ENCODE peak calls at places on chromosome 5, in five cellular contexts. One of them, this sample, is unnamed.

GRCh38 chr5:9853309-9853708 is 223.2 kb upstream of the TAS2R1 start:
- DNase-seq in uterus: no peak
- DNase-seq in upper lobe of right lung: no peak
- DNase-seq in heart right ventricle: no peak
- DNase-seq in HepG2: no peak
- DNase-seq in this sample: no peak

GRCh38 chr5:16727937-16728336 is 111.1 kb upstream of the RETREG1 start:
- DNase-seq in HepG2: no peak
- DNase-seq in heart right ventricle: peak; percentile 16
- DNase-seq in uterus: no peak
- DNase-seq in upper lobe of right lung: no peak
- DNase-seq in this sample: peak; percentile 39

GRCh38 chr5:178381921-178382688 is 149.5 kb upstream of the PHYKPL start:
- DNase-seq in upper lobe of right lung: no peak
- DNase-seq in uterus: no peak
- DNase-seq in HepG2: no peak
- DNase-seq in heart right ventricle: no peak
- DNase-seq in this sample: no peak

GRCh38 chr5:74233571-74233970 is 407.0 kb downstream of the ENC1 start:
- DNase-seq in HepG2: no peak
- DNase-seq in upper lobe of right lung: no peak
- DNase-seq in uterus: no peak
- DNase-seq in heart right ventricle: no peak
- DNase-seq in this sample: no peak

GRCh38 chr5:91038180-91038808 is 344.8 kb downstream of the ARRDC3 start:
- DNase-seq in HepG2: no peak
- DNase-seq in uterus: peak; percentile 15
- DNase-seq in heart right ventricle: no peak
- DNase-seq in upper lobe of right lung: no peak
- DNase-seq in this sample: no peak

GRCh38 chr5:82601862-82602261 is 323.7 kb upstream of the RPS23 start:
- DNase-seq in heart right ventricle: no peak
- DNase-seq in upper lobe of right lung: no peak
- DNase-seq in HepG2: no peak
- DNase-seq in uterus: no peak
- DNase-seq in this sample: no peak

GRCh38 chr5:57231607-57232006 is 57.7 kb downstream of the GPBP1 start:
- DNase-seq in HepG2: no peak
- DNase-seq in uterus: no peak
- DNase-seq in heart right ventricle: no peak
- DNase-seq in upper lobe of right lung: no peak
- DNase-seq in this sample: no peak

GRCh38 chr5:151630088-151630487 is 39.0 kb upstream of the FAT2 start:
- DNase-seq in heart right ventricle: no peak
- DNase-seq in upper lobe of right lung: no peak
- DNase-seq in HepG2: no peak
- DNase-seq in uterus: no peak
- DNase-seq in this sample: no peak

GRCh38 chr5:164679461-164679860 is 1174.0 kb downstream of the MAT2B start:
- DNase-seq in upper lobe of right lung: no peak
- DNase-seq in uterus: no peak
- DNase-seq in heart right ventricle: no peak
- DNase-seq in HepG2: no peak
- DNase-seq in this sample: no peak

GRCh38 chr5:149002053-149002452 is 60.8 kb downstream of the SH3TC2 start:
- DNase-seq in upper lobe of right lung: no peak
- DNase-seq in HepG2: peak; percentile 94
- DNase-seq in uterus: no peak
- DNase-seq in heart right ventricle: no peak
- DNase-seq in this sample: no peak

GRCh38 chr5:144134181-144134827 is 36.2 kb downstream of the YIPF5 start:
- DNase-seq in HepG2: no peak
- DNase-seq in heart right ventricle: no peak
- DNase-seq in uterus: no peak
- DNase-seq in upper lobe of right lung: no peak
- DNase-seq in this sample: no peak

GRCh38 chr5:20601678-20602100 is 613.7 kb upstream of the CDH18 start:
- DNase-seq in upper lobe of right lung: no peak
- DNase-seq in uterus: no peak
- DNase-seq in heart right ventricle: no peak
- DNase-seq in HepG2: no peak
- DNase-seq in this sample: no peak

GRCh38 chr5:169964247-169964646 is 16.0 kb downstream of the INSYN2B start:
- DNase-seq in upper lobe of right lung: no peak
- DNase-seq in heart right ventricle: no peak
- DNase-seq in uterus: no peak
- DNase-seq in HepG2: no peak
- DNase-seq in this sample: no peak

GRCh38 chr5:82147860-82148573 is 130.1 kb downstream of the RPS23 start:
- DNase-seq in heart right ventricle: no peak
- DNase-seq in uterus: no peak
- DNase-seq in HepG2: no peak
- DNase-seq in upper lobe of right lung: no peak
- DNase-seq in this sample: no peak

GRCh38 chr5:53236683-53237082 is 127.1 kb upstream of the MOCS2 start:
- DNase-seq in heart right ventricle: no peak
- DNase-seq in HepG2: no peak
- DNase-seq in upper lobe of right lung: no peak
- DNase-seq in uterus: no peak
- DNase-seq in this sample: no peak

GRCh38 chr5:38462972-38463633 is 93.3 kb downstream of the LIFR start:
- DNase-seq in uterus: no peak
- DNase-seq in HepG2: no peak
- DNase-seq in upper lobe of right lung: no peak
- DNase-seq in heart right ventricle: no peak
- DNase-seq in this sample: no peak

GRCh38 chr5:173514666-173515065 is 101.8 kb downstream of the BOD1 start:
- DNase-seq in upper lobe of right lung: no peak
- DNase-seq in HepG2: no peak
- DNase-seq in uterus: no peak
- DNase-seq in heart right ventricle: no peak
- DNase-seq in this sample: no peak

GRCh38 chr5:61327761-61328753 is 4.0 kb upstream of the ZSWIM6 start:
- DNase-seq in uterus: no peak
- DNase-seq in heart right ventricle: no peak
- DNase-seq in upper lobe of right lung: no peak
- DNase-seq in HepG2: peak; percentile 56
- DNase-seq in this sample: no peak

GRCh38 chr5:77774981-77775772 is 962 bp downstream of the TBCA start:
- DNase-seq in upper lobe of right lung: no peak
- DNase-seq in heart right ventricle: no peak
- DNase-seq in HepG2: peak; percentile 10
- DNase-seq in uterus: no peak
- DNase-seq in this sample: no peak

GRCh38 chr5:26942481-26942880 is 95.9 kb downstream of the CDH9 start:
- DNase-seq in upper lobe of right lung: no peak
- DNase-seq in HepG2: no peak
- DNase-seq in uterus: no peak
- DNase-seq in heart right ventricle: no peak
- DNase-seq in this sample: no peak

GRCh38 chr5:80797428-80798024 is 142.7 kb upstream of the DHFR start:
- DNase-seq in upper lobe of right lung: no peak
- DNase-seq in HepG2: no peak
- DNase-seq in heart right ventricle: no peak
- DNase-seq in uterus: no peak
- DNase-seq in this sample: no peak

GRCh38 chr5:139482050-139482889 is at the start of gene STING1:
- DNase-seq in heart right ventricle: peak; percentile 71
- DNase-seq in uterus: peak; percentile 78
- DNase-seq in upper lobe of right lung: peak; percentile 90
- DNase-seq in HepG2: peak; percentile 63
- DNase-seq in this sample: peak; percentile 91
- H3K4me3 ChIP-seq in heart right ventricle: peak within 1 kb of the TSS; percentile 71
- H3K4me3 ChIP-seq in uterus: peak within 1 kb of the TSS; percentile 25
- H3K4me3 ChIP-seq in upper lobe of right lung: peak within 1 kb of the TSS; percentile 78
- H3K4me3 ChIP-seq in HepG2: peak within 1 kb of the TSS; percentile 60
- H3K4me3 ChIP-seq in this sample: peak within 1 kb of the TSS; percentile 52

GRCh38 chr5:168408561-168409321 is 77.5 kb upstream of the RARS1 start:
- DNase-seq in heart right ventricle: no peak
- DNase-seq in uterus: no peak
- DNase-seq in upper lobe of right lung: no peak
- DNase-seq in HepG2: no peak
- DNase-seq in this sample: no peak

GRCh38 chr5:168404366-168404765 is 81.9 kb upstream of the RARS1 start:
- DNase-seq in upper lobe of right lung: no peak
- DNase-seq in uterus: no peak
- DNase-seq in heart right ventricle: no peak
- DNase-seq in HepG2: no peak
- DNase-seq in this sample: peak; percentile 40

GRCh38 chr5:168409601-168410458 is 76.4 kb upstream of the RARS1 start:
- DNase-seq in HepG2: no peak
- DNase-seq in upper lobe of right lung: no peak
- DNase-seq in heart right ventricle: no peak
- DNase-seq in uterus: no peak
- DNase-seq in this sample: no peak

GRCh38 chr5:168411871-168412270 is 74.4 kb upstream of the RARS1 start:
- DNase-seq in upper lobe of right lung: no peak
- DNase-seq in uterus: no peak
- DNase-seq in heart right ventricle: no peak
- DNase-seq in HepG2: no peak
- DNase-seq in this sample: no peak

DNA sequence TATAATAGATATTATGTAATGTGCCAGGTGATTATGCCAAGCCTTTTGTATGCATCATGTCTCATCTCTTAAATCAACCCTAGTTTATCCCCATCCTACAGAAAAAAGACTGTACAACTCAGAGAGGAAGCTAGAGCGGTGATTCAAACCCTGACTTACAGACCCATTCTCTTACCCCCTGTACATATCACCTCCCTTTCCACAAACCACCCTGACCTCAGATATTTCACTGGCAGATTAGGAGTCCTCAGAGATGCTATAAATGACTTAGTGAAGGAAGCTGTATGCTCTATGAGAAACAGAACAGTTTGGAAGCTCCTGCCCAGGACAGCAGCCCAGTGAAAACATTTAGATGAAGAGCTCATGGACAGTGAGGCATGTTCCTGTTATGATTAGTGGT is 79.0 kb upstream of the RARS1 start:
- DNase-seq in heart right ventricle: no peak
- DNase-seq in uterus: no peak
- DNase-seq in upper lobe of right lung: no peak
- DNase-seq in HepG2: no peak
- DNase-seq in this sample: no peak
- H3K27ac ChIP-seq in heart right ventricle: no peak overlapping the region
- H3K27ac ChIP-seq in uterus: no peak overlapping the region
- H3K27ac ChIP-seq in upper lobe of right lung: no peak overlapping the region
- H3K27ac ChIP-seq in HepG2: no peak overlapping the region
- H3K27ac ChIP-seq in this sample: no peak overlapping the region

DNA sequence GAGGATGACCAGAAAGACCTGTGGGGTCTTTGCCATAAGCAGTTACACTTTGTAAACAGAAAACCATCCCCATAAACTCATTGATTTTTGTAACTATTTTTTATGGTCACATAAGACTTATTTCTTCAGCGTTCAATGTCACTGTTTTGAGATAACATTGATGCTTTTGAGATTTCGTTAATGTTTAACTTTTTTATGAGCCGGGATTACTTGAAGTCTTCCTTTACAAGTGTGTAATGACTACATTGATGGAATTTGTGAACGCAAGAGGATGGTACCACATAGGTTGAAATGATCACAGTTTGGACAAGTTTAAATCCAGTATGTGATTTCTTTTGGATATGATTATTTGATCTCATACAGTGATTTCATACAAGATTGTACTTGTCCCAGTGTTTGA is 1.8 kb downstream of the SLC12A2 start:
- DNase-seq in uterus: no peak
- DNase-seq in heart right ventricle: no peak
- DNase-seq in HepG2: peak; percentile 18
- DNase-seq in upper lobe of right lung: no peak
- DNase-seq in this sample: no peak
- H3K4me3 ChIP-seq in uterus: peak overlapping the region; percentile 88
- H3K4me3 ChIP-seq in heart right ventricle: peak overlapping the region; percentile 74
- H3K4me3 ChIP-seq in HepG2: no peak overlapping the region
- H3K4me3 ChIP-seq in upper lobe of right lung: peak overlapping the region; percentile 85
- H3K4me3 ChIP-seq in this sample: peak overlapping the region; percentile 78

GRCh38 chr5:42951847-42952411 is 88.2 kb downstream of the ANXA2R start:
- DNase-seq in heart right ventricle: peak; percentile 38
- DNase-seq in upper lobe of right lung: no peak
- DNase-seq in uterus: peak; percentile 22
- DNase-seq in HepG2: no peak
- DNase-seq in this sample: no peak

GRCh38 chr5:42950466-42951168 is 89.5 kb downstream of the ANXA2R start:
- DNase-seq in upper lobe of right lung: peak; percentile 71
- DNase-seq in heart right ventricle: peak; percentile 29
- DNase-seq in HepG2: no peak
- DNase-seq in uterus: peak; percentile 51
- DNase-seq in this sample: peak; percentile 79

GRCh38 chr5:42953061-42953460 is 87.1 kb downstream of the ANXA2R start:
- DNase-seq in uterus: no peak
- DNase-seq in heart right ventricle: no peak
- DNase-seq in upper lobe of right lung: no peak
- DNase-seq in HepG2: no peak
- DNase-seq in this sample: no peak

GRCh38 chr5:42951169-42951846 is 88.8 kb downstream of the ANXA2R start:
- DNase-seq in upper lobe of right lung: peak; percentile 76
- DNase-seq in HepG2: no peak
- DNase-seq in heart right ventricle: peak; percentile 49
- DNase-seq in uterus: peak; percentile 22
- DNase-seq in this sample: no peak

GRCh38 chr5:42952575-42952974 is 87.5 kb downstream of the ANXA2R start:
- DNase-seq in upper lobe of right lung: no peak
- DNase-seq in HepG2: no peak
- DNase-seq in heart right ventricle: no peak
- DNase-seq in uterus: no peak
- DNase-seq in this sample: no peak
- H3K27ac ChIP-seq in upper lobe of right lung: peak overlapping the region; percentile 91
- H3K27ac ChIP-seq in HepG2: no peak overlapping the region
- H3K27ac ChIP-seq in heart right ventricle: peak overlapping the region; percentile 98
- H3K27ac ChIP-seq in uterus: no peak overlapping the region
- H3K27ac ChIP-seq in this sample: peak overlapping the region; percentile 95

DNA sequence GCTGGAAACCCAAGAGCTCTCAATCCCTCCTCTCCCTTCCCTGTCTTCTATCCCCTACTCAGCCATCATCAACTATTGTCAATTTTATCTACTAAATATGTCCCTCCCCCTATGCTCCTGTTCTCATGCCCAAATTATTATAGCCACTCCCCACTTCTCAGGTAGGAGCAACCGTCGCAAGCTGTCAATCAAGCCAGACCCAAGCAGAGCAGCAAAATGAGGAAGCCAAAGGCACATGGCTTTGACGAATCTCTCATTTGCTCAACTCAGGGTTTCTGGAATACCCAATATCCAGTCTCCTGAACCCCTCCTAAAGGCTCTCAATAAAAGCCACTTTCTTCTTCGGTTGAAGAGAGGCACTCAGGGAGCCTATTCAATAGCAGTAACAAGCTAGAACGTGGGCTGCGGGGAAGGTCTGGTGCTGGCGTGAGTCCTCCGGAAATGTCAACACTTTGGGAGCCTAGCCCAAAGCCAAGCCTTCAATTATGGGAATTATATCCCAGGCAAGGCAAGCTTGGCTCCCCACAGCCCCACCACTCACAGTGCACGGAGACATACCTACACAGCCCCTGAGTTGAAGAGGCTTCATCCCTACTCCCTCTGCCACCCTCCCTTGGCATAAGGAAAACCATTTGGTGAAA is 47.7 kb downstream of the SIL1 start:
- DNase-seq in uterus: no peak
- DNase-seq in HepG2: no peak
- DNase-seq in upper lobe of right lung: no peak
- DNase-seq in heart right ventricle: no peak
- DNase-seq in this sample: no peak
- H3K4me3 ChIP-seq in uterus: no peak overlapping the region
- H3K4me3 ChIP-seq in HepG2: no peak overlapping the region
- H3K4me3 ChIP-seq in upper lobe of right lung: no peak overlapping the region
- H3K4me3 ChIP-seq in heart right ventricle: no peak overlapping the region
- H3K4me3 ChIP-seq in this sample: no peak overlapping the region